ENCODE peak calls at places on chromosomes 12 and 14, in eight cellular contexts. V is SK-N-SH, S is A549, L is K562, R is HCT116, O is HepG2, F is endothelial cell of umbilical vein, Q is H1. N is an unnamed sample.

GRCh38 chr14:50085570-50086315 is 30.6 kb downstream of the VCPKMT start:
- DNase-seq in V (no peak), L (no peak), F (no peak), S (no peak), Q (no peak), O (no peak), R (no peak), N (no peak)

GRCh38 chr12:30519535-30519934 is 176.1 kb downstream of the IPO8 start:
- DNase-seq in Q (no peak), V (no peak), L (no peak), R (no peak), O (no peak), F (no peak), S (no peak), N (no peak)

GRCh38 chr12:143964-144649 is 69.8 kb downstream of the SLC6A12 start:
- DNase-seq in F (no peak), O (peak), S (no peak), R (no peak), V (no peak), L (no peak), Q (no peak), N (no peak)

GRCh38 chr14:71136386-71137060 is 229.3 kb downstream of the PCNX1 start:
- DNase-seq in O (no peak), R (no peak), L (no peak), S (no peak), Q (peak), F (no peak), V (no peak), N (no peak)

GRCh38 chr14:54856152-54856551 is 46.5 kb downstream of the GCH1 start:
- DNase-seq in R (no peak), O (no peak), L (no peak), F (no peak), V (no peak), S (no peak), Q (no peak), N (no peak)

GRCh38 chr14:32472512-32473472 is 143.7 kb downstream of the AKAP6 start:
- DNase-seq in O (peak), S (peak), F (peak), Q (no peak), V (no peak), R (no peak), L (no peak), N (no peak)

GRCh38 chr12:78275886-78276285 is 445.2 kb downstream of the NAV3 start:
- DNase-seq in L (no peak), O (no peak), S (no peak), F (no peak), Q (no peak), R (no peak), V (no peak), N (no peak)

GRCh38 chr12:25962932-25963525 is 4.5 kb downstream of the RASSF8 start:
- DNase-seq in S (no peak), F (no peak), O (no peak), L (no peak), Q (no peak), R (no peak), V (no peak), N (no peak)

GRCh38 chr12:271165-271564 is 8.5 kb upstream of the SLC6A13 start:
- DNase-seq in F (no peak), V (no peak), O (no peak), S (no peak), Q (no peak), L (no peak), R (no peak), N (no peak)

GRCh38 chr12:9699269-9699897 is 29.9 kb downstream of the CLEC2D start:
- DNase-seq in F (no peak), O (no peak), Q (no peak), V (no peak), R (no peak), L (no peak), S (no peak), N (no peak)

GRCh38 chr12:49983892-49984291 is 11.1 kb downstream of the AQP6 start:
- DNase-seq in L (no peak), Q (no peak), O (no peak), R (no peak), V (peak), S (no peak), F (peak), N (no peak)

GRCh38 chr14:94696518-94696917 is 73.4 kb downstream of the GSC start:
- DNase-seq in F (no peak), O (no peak), R (no peak), V (no peak), Q (no peak), S (no peak), L (no peak), N (no peak)

GRCh38 chr14:94612580-94613554 is 676 bp downstream of the SERPINA3 start:
- DNase-seq in S (no peak), L (no peak), V (no peak), R (no peak), F (no peak), O (peak), Q (no peak), N (no peak)

GRCh38 chr12:46459881-46460545 is 87.4 kb upstream of the SLC38A2 start:
- DNase-seq in R (no peak), F (no peak), O (no peak), S (no peak), Q (no peak), V (no peak), L (no peak), N (peak)

GRCh38 chr14:70655110-70655826 is 13.6 kb downstream of the TTC9 start:
- DNase-seq in R (no peak), F (peak), S (no peak), O (no peak), Q (peak), L (no peak), V (no peak), N (peak)

GRCh38 chr14:29664515-29664914 is 263.1 kb downstream of the PRKD1 start:
- DNase-seq in V (no peak), F (no peak), L (no peak), O (no peak), S (no peak), R (no peak), Q (no peak), N (no peak)

GRCh38 chr14:63770187-63770807 is 42.4 kb upstream of the SGPP1 start:
- DNase-seq in O (peak), L (no peak), S (peak), F (peak), R (peak), V (peak), Q (no peak), N (peak)

GRCh38 chr12:124916370-124917134 is 2.1 kb upstream of the UBC start:
- DNase-seq in R (peak), V (no peak), Q (no peak), L (no peak), O (peak), F (peak), S (peak), N (peak)

GRCh38 chr12:120972870-120973543 is 5.3 kb upstream of the HNF1A start:
- DNase-seq in V (no peak), L (no peak), F (no peak), Q (no peak), O (peak), S (no peak), R (no peak), N (no peak)

GRCh38 chr12:100827901-100828520 is 33.4 kb downstream of the ANO4 start:
- DNase-seq in Q (no peak), S (peak), F (peak), O (peak), V (peak), L (peak), R (peak), N (peak)

GRCh38 chr12:109087250-109087649 is 6.0 kb downstream of the ALKBH2 start:
- DNase-seq in L (no peak), O (peak), R (no peak), F (no peak), V (no peak), S (no peak), Q (no peak), N (no peak)

GRCh38 chr12:51862947-51863346 is 14.4 kb upstream of the FIGNL2 start:
- DNase-seq in S (no peak), Q (no peak), O (no peak), V (no peak), F (no peak), L (no peak), R (no peak), N (no peak)

GRCh38 chr12:127675936-127676335 is 591.0 kb upstream of the TMEM132C start:
- DNase-seq in V (no peak), F (no peak), R (no peak), S (no peak), O (no peak), L (no peak), Q (no peak), N (no peak)

GRCh38 chr14:52018252-52018651 is 28.9 kb downstream of the RTRAF start:
- DNase-seq in V (no peak), S (no peak), L (peak), O (no peak), Q (no peak), F (no peak), R (no peak), N (no peak)

GRCh38 chr14:68143341-68143807 is 323.8 kb downstream of the RAD51B start:
- DNase-seq in S (peak), V (no peak), F (peak), O (no peak), Q (no peak), R (no peak), L (no peak), N (no peak)

DNA sequence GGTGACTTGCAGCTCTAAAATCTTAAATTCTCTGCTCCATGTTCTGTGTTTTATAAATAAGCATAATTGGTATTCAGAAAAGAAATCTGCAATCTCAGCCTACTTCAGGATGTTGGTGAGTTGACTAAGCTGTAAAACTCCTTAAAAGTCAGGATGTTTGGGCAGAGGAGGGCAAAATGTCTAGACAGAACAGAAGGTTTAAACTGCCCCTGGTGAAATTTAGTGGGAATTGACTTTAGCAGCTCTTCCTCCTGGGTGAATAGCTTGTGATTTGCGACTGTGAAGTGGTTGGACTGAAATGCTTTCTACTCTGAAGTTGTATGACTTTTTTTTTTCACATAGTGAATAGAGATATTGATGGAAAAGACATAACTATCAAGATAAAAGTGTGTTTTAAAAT is 85.8 kb downstream of the CAND1 start:
- DNase-seq in R (no peak), S (no peak), F (no peak), L (no peak), V (no peak), Q (no peak), O (no peak), N (no peak)
- TF ChIP-seq MAX in R (no peak), S (no peak), F (no peak), L (no peak), V (no peak), Q (no peak), O (no peak), N (no peak)

DNA sequence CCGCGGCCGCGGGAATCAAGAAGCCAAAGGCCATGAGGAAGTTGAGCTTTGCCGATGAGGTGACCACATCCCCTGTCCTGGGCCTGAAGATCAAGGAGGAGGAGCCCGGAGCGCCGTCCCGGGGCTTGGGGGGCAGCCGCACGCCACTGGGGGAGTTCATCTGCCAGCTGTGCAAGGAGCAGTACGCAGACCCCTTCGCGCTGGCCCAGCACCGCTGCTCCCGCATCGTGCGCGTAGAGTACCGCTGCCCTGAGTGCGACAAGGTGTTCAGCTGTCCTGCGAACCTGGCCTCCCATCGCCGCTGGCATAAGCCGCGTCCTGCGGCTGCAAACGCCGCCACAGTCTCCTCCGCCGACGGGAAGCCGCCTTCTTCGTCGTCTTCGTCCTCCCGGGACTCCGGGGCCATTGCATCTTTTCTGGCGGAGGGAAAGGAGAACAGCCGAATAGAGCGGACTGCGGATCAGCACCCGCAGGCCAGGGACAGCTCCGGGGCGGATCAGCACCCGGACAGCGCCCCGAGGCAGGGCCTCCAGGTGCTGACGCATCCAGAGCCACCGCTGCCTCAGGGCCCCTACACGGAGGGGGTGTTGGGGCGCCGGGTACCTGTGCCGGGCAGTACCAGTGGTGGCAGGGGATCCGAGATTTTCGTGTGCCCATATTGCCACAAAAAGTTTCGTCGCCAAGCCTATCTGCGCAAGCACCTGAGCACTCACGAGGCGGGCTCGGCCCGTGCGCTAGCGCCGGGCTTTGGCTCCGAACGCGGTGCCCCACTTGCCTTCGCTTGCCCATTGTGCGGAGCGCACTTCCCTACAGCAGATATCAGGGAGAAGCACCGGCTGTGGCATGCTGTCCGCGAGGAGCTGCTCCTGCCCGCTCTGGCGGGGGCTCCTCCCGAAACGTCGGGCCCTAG is 1.2 kb downstream of the INSM2 start:
- DNase-seq in L (peak), Q (peak), O (peak), R (no peak), V (peak), S (peak), F (peak), N (peak)
- H3K4me3 ChIP-seq in L (no peak), Q (peak), O (peak), R (no peak), V (peak), S (peak), F (peak), N (no peak)

GRCh38 chr12:53599579-53599978 is 26.6 kb downstream of the ATF7 start:
- DNase-seq in Q (no peak), V (no peak), F (peak), O (no peak), S (no peak), L (peak), R (no peak), N (no peak)
- TF ChIP-seq CTCF in Q (no peak), V (peak), F (no peak), O (no peak), S (no peak), L (peak), R (peak), N (no peak)

GRCh38 chr14:101179691-101180211 is 276.2 kb upstream of the RTL1 start:
- DNase-seq in Q (no peak), O (no peak), F (no peak), L (no peak), V (no peak), S (no peak), R (no peak), N (no peak)

GRCh38 chr14:101184104-101184455 is 280.6 kb upstream of the RTL1 start:
- DNase-seq in Q (no peak), F (no peak), V (peak), R (no peak), O (no peak), L (no peak), S (no peak), N (no peak)

GRCh38 chr14:101182476-101182875 is 279.0 kb upstream of the RTL1 start:
- DNase-seq in Q (peak), S (no peak), R (no peak), O (no peak), F (no peak), L (no peak), V (peak), N (no peak)

GRCh38 chr14:101183376-101184103 is 280.0 kb upstream of the RTL1 start:
- DNase-seq in L (peak), Q (peak), F (peak), O (peak), V (peak), R (no peak), S (no peak), N (no peak)

DNA sequence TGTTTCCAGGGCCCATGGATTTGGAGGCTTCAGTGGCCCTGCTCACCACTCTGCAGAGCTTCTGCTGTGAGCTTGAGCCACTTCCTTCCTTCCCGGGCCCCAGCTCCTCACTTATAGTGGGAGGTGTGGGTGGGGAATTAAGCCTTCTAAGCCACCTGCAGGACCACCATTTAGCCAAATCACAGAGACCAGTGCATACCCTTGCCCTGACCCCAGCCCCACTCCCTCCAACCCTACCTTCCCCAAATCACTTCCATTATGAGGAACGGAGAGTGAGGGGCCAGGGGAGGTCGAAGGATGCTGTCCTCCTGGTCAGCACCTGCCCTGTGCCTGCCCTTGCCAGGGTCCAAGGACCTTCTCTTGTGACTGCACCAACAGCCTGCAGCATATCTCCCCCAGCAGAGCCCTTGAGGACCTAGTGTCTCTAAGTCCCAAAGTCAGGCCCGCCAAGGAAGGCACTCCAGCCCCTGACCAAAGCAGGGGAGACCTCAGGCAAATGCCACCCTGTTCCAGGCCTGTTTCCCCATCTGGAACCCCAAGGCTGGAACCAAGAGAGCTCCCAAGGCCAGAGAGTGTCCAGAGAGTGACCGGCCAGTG is 278.3 kb upstream of the RTL1 start:
- DNase-seq in S (no peak), V (no peak), O (no peak), Q (no peak), L (no peak), R (no peak), F (no peak), N (no peak)
- TF ChIP-seq MAX in S (no peak), V (no peak), O (no peak), Q (no peak), L (no peak), R (no peak), F (no peak), N (no peak)

DNA sequence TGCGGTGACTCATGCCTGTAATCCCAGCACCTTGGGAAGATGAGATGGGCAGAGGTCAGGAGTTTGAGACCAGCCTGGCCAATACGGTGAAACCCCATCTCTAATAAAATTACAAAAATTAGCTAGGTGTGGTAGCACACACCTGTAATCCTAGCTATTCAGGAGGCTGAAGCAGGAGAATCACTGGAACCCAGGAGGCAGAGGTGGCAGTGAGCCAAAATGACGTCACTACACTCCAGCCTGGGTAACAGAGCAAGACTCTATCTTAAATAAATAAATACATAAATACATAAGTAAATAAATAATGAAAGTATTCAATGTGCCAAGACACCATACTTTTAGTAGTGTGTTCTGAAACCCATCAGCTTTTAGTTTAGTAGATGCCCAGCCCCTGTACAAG is 308.1 kb upstream of the FLRT2 start:
- DNase-seq in S (no peak), V (no peak), L (no peak), O (no peak), Q (no peak), F (no peak), R (no peak), N (no peak)
- H3K4me3 ChIP-seq in S (no peak), V (no peak), L (no peak), O (no peak), Q (no peak), F (no peak), R (no peak), N (no peak)

GRCh38 chr12:41745593-41745992 is 399.1 kb downstream of the GXYLT1 start:
- DNase-seq in F (no peak), O (no peak), S (no peak), V (no peak), Q (no peak), L (no peak), R (no peak), N (no peak)
- TF ChIP-seq CTCF in F (no peak), O (no peak), S (no peak), V (no peak), Q (peak), L (no peak), R (no peak), N (no peak)

GRCh38 chr12:3130053-3130805 is 53.0 kb downstream of the TSPAN9 start:
- DNase-seq in F (peak), O (no peak), Q (no peak), S (no peak), L (no peak), R (no peak), V (peak), N (peak)
- TF ChIP-seq MAX in F (no peak), O (no peak), Q (no peak), S (no peak), L (no peak), R (no peak), V (no peak), N (no peak)

DNA sequence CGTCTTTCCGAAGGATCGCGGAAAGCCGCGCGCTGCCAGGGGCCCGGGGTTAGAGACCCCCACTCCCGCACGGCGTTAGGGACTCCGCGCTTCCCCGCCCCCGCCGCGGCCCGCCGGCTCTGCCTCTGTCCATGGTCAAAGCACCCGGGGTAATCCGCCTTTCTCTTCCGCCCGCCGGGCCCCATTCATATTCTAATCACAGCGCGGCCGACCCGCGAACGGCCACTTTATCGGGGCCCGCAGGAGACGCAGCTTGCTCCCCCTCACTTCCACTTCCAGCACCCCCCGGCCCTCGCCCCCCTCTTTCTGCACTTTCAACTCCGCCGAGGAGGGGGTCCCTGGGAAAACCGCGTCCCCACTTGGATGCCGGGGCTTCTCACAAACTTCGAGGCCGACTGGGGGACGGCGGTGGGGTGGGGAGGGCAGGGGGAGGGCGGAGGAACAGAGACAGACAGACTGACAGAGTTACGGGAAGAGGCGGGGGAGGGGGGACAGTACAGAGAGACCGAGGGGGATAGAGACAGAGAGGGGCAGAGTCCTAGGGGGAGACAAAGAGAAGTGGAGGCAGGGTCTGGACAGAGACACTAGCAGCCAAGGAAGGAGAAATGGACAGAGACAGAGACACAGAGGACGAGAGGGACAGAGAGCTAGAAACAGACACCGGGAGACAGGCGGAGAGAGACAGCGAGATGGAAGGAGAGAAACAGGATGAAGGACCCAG is 1.1 kb upstream of the RFX4 start:
- DNase-seq in S (no peak), L (no peak), O (no peak), V (peak), F (no peak), R (no peak), Q (peak), N (no peak)
- H3K4me3 ChIP-seq in S (peak), L (no peak), O (no peak), V (peak), F (no peak), R (no peak), Q (peak), N (no peak)

N was measured in NB4.